ENCODE peak calls at places on chromosomes 1 and 21, in six cellular contexts. S is activated T-cell treated with anti-CD3 and anti-CD28 coated beads, Interleukin-2, amount 50 U/mL, for 24 hours; F is pancreas; W is NCI-H524; Z is NCI-H460; M is colonic mucosa. I is an unnamed sample.

GRCh38 chr21:29121759-29122158 is 8.7 kb upstream of the MAP3K7CL start:
- DNase-seq in W (no peak), S (no peak), F (no peak), M (no peak), Z (no peak), I (no peak)

GRCh38 chr1:204837440-204838084 is 33.1 kb upstream of the NFASC start:
- DNase-seq in F (no peak), M (peak), S (no peak), Z (peak), W (no peak), I (no peak)

GRCh38 chr21:42301371-42302291 is 13.6 kb downstream of the TFF3 start:
- DNase-seq in S (no peak), M (no peak), Z (no peak), F (no peak), W (no peak), I (no peak)

GRCh38 chr1:199490804-199491527 is 536.5 kb upstream of the NR5A2 start:
- DNase-seq in S (no peak), Z (no peak), M (no peak), F (no peak), W (no peak), I (no peak)

GRCh38 chr1:32962248-32962896 is 2.2 kb downstream of the RNF19B start:
- DNase-seq in S (no peak), M (no peak), W (no peak), Z (no peak), F (no peak), I (no peak)

GRCh38 chr1:15343729-15344128 is 66.0 kb upstream of the EFHD2 start:
- DNase-seq in Z (no peak), W (no peak), M (no peak), S (no peak), F (no peak), I (no peak)

GRCh38 chr1:201374376-201374775 is 3.1 kb downstream of the TNNT2 start:
- DNase-seq in F (no peak), S (no peak), W (peak), Z (no peak), M (no peak), I (no peak)

GRCh38 chr1:56543783-56544612 is 35.4 kb downstream of the PLPP3 start:
- DNase-seq in Z (no peak), S (no peak), M (no peak), W (no peak), F (no peak), I (no peak)

GRCh38 chr1:58968360-58968952 is 184.6 kb upstream of the JUN start:
- DNase-seq in Z (no peak), W (no peak), F (peak), S (peak), M (peak), I (peak)

GRCh38 chr21:20016431-20017005 is 981.7 kb upstream of the NCAM2 start:
- DNase-seq in S (no peak), M (no peak), Z (no peak), F (no peak), W (no peak), I (no peak)

GRCh38 chr1:111538343-111539035 is 35.1 kb upstream of the ADORA3 start:
- DNase-seq in Z (no peak), F (no peak), M (peak), W (no peak), S (no peak), I (no peak)

GRCh38 chr1:231872461-231872910 is 245.9 kb downstream of the DISC1 start:
- DNase-seq in F (no peak), Z (no peak), W (no peak), S (no peak), M (no peak), I (no peak)

I was measured in Peyer's patch.